ENCODE peak calls at places on chromosomes 6 and 20, in five cellular contexts. L is fibroblast of mammary gland, C is heart right ventricle, I is stomach, S is foreskin fibroblast. M is an unnamed sample.

GRCh38 chr6:133764011-133764812 is 124.7 kb upstream of the TCF21 start:
- DNase-seq in I (no peak), C (no peak), S (peak; percentile 54), L (peak; percentile 89), M (no peak)

GRCh38 chr6:30615958-30616810 is 859 bp downstream of the PPP1R10 start:
- DNase-seq in L (peak; percentile 40), C (no peak), I (no peak), S (no peak), M (peak; percentile 50)

GRCh38 chr6:54135665-54136370 is 24.6 kb downstream of the MLIP start:
- DNase-seq in C (no peak), L (peak; percentile 51), I (no peak), S (peak; percentile 2), M (no peak)

GRCh38 chr20:63055575-63056235 is 48.9 kb upstream of the BHLHE23 start:
- DNase-seq in I (no peak), S (no peak), C (no peak), L (no peak), M (no peak)

GRCh38 chr6:128822271-128822670 is 60.7 kb upstream of the LAMA2 start:
- DNase-seq in L (peak; percentile 25), S (peak; percentile 3), I (no peak), C (peak; percentile 12), M (no peak)

GRCh38 chr20:4152696-4153235 is 137.4 kb upstream of the RNF24 start:
- DNase-seq in S (no peak), I (no peak), L (peak; percentile 63), C (no peak), M (no peak)

GRCh38 chr6:89117285-89118108 is at the start of gene SRSF12:
- DNase-seq in L (no peak), S (peak; percentile 21), C (peak; percentile 13), I (peak; percentile 48), M (peak; percentile 52)

GRCh38 chr20:18632196-18632789 is 44.4 kb downstream of the DTD1 start:
- DNase-seq in S (peak; percentile 53), L (peak; percentile 64), I (peak; percentile 73), C (peak; percentile 53), M (peak; percentile 82)

GRCh38 chr6:35725721-35726438 is 11.0 kb upstream of the ARMC12 start:
- DNase-seq in I (peak; percentile 84), S (peak; percentile 85), L (peak; percentile 72), C (peak; percentile 13), M (no peak)

GRCh38 chr6:142885182-142885867 is 59.7 kb downstream of the HIVEP2 start:
- DNase-seq in S (peak; percentile 91), L (peak; percentile 99), I (no peak), C (peak; percentile 61), M (no peak)

GRCh38 chr6:32370510-32370909 is 1.2 kb downstream of the TSBP1 start:
- DNase-seq in L (peak; percentile 77), I (no peak), C (no peak), S (peak; percentile 22), M (no peak)

GRCh38 chr6:28838289-28838633 is 85.5 kb downstream of the TRIM27 start:
- DNase-seq in I (peak; percentile 72), L (peak; percentile 77), C (peak; percentile 32), S (peak; percentile 45), M (peak; percentile 35)

GRCh38 chr6:21402368-21402767 is 191.2 kb upstream of the SOX4 start:
- DNase-seq in I (no peak), C (no peak), L (peak; percentile 96), S (peak; percentile 4), M (no peak)

GRCh38 chr20:33790571-33790970 is 20.6 kb upstream of the CHMP4B start:
- DNase-seq in I (peak; percentile 42), C (no peak), L (no peak), S (no peak), M (no peak)

GRCh38 chr6:32087574-32088486 is 21.3 kb downstream of the TNXB start:
- DNase-seq in I (peak; percentile 93), S (peak; percentile 57), L (peak; percentile 67), C (peak; percentile 90), M (peak; percentile 79)

GRCh38 chr6:89239338-89239737 is 22.2 kb upstream of the GABRR1 start:
- DNase-seq in L (peak; percentile 8), C (no peak), S (no peak), I (no peak), M (no peak)

GRCh38 chr6:131400054-131400781 is 172.8 kb upstream of the ARG1 start:
- DNase-seq in S (peak; percentile 87), L (peak; percentile 93), C (no peak), I (no peak), M (no peak)

GRCh38 chr6:119310486-119311036 is 39.0 kb downstream of the MAN1A1 start:
- DNase-seq in S (peak; percentile 33), I (no peak), L (peak; percentile 41), C (no peak), M (peak; percentile 28)

GRCh38 chr6:7726416-7727149 is 684 bp downstream of the BMP6 start:
- DNase-seq in I (no peak), L (no peak), C (no peak), S (no peak), M (no peak)

GRCh38 chr20:14622796-14623195 is 285.4 kb upstream of the FLRT3 start:
- DNase-seq in L (peak; percentile 73), I (peak; percentile 32), S (peak; percentile 38), C (no peak), M (peak; percentile 48)

GRCh38 chr20:58017237-58017969 is 211.1 kb downstream of the ANKRD60 start:
- DNase-seq in C (no peak), I (peak; percentile 39), L (no peak), S (peak; percentile 79), M (no peak)

GRCh38 chr20:18056174-18057105 is 1.3 kb downstream of the OVOL2 start:
- DNase-seq in C (no peak), I (peak; percentile 64), L (no peak), S (peak; percentile 9), M (no peak)

GRCh38 chr20:51902933-51903332 is 100.6 kb upstream of the SALL4 start:
- DNase-seq in I (no peak), L (no peak), S (no peak), C (no peak), M (no peak)

GRCh38 chr6:56293756-56294155 is 46.4 kb upstream of the COL21A1 start:
- DNase-seq in S (no peak), C (no peak), L (no peak), I (no peak), M (no peak)

GRCh38 chr6:328184-328670 is 35.9 kb downstream of the DUSP22 start:
- DNase-seq in I (no peak), C (peak; percentile 36), L (peak; percentile 98), S (peak; percentile 84), M (no peak)

GRCh38 chr6:68225729-68226128 is 409.4 kb upstream of the ADGRB3 start:
- DNase-seq in C (no peak), S (no peak), I (no peak), L (no peak), M (no peak)

GRCh38 chr6:68229566-68229965 is 405.5 kb upstream of the ADGRB3 start:
- DNase-seq in L (no peak), C (no peak), S (peak; percentile 34), I (no peak), M (no peak)

GRCh38 chr6:68226460-68226859 is 408.6 kb upstream of the ADGRB3 start:
- DNase-seq in L (no peak), C (no peak), S (no peak), I (no peak), M (no peak)
- TF ChIP-seq CTCF in L (peak; percentile 21), C (no peak), S (no peak), I (no peak), M (peak; percentile 49)

GRCh38 chr6:125662301-125662700 is 87.1 kb upstream of the HEY2 start:
- DNase-seq in L (no peak), C (no peak), S (no peak), I (no peak), M (no peak)
- H3K4me3 ChIP-seq in L (no peak overlapping the region), C (no peak overlapping the region), S (no peak overlapping the region), I (no peak overlapping the region), M (no peak overlapping the region)

DNA sequence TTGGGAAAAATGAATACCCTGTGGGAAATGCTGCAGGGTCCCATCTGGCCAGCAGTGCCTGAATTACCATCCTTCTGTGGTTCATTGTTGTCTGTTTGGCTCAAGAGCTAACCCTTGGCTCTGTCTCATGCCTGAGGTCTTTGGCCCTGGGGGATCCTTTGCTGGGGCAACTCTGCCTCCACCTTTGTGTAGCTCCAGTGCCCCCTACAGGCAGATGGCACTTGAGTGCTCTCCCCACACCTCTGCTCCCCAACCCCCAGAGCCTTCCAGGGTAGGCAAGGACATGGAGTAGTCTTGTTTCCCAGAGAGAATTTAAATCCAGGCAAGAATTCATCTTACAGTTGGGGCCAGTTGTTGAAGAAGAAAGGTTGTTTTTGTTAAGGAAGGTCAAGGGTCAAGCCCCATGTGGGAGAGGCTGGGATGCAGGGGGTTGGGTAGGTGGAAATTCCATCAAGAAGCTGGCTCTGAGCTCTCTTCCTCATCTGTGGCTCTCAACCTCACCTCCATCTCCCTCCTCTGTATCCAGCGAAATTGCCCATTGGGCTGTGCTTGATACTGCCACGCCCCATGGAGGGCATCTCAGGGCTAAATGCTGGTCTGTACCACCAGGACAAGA is 44.2 kb downstream of the ZNF831 start:
- DNase-seq in L (peak; percentile 16), S (no peak), C (peak; percentile 61), I (peak; percentile 66), M (peak; percentile 68)
- TF ChIP-seq CTCF in L (peak; percentile 32), S (peak; percentile 26), C (peak; percentile 28), I (no peak), M (peak; percentile 67)

DNA sequence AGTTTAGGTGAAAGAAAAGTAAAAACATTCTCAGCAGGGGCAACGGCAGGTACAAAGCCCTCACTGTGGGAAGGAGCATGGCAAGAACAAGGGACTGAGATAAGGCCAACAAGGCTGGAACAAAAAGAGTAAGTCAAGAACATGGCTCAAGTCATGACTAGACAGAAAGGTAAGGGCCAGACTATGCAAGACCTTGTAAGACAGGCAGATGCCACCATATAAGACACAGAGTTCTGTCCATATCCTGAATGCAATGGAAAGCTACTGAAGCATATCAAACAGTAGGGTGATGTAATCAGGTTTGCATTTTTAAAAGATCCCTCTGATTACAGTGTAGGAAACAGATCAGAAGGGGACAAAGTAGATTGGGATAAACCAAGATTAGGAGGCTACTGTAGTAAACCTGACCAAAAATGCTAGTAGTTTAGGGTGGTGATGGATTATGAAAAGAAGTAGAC is 5.5 kb downstream of the REV3L start:
- DNase-seq in I (no peak), S (no peak), L (no peak), C (no peak), M (no peak)
- H3K4me3 ChIP-seq in I (no peak overlapping the region), S (peak overlapping the region; percentile 95), L (no peak overlapping the region), C (no peak overlapping the region), M (no peak overlapping the region)

DNA sequence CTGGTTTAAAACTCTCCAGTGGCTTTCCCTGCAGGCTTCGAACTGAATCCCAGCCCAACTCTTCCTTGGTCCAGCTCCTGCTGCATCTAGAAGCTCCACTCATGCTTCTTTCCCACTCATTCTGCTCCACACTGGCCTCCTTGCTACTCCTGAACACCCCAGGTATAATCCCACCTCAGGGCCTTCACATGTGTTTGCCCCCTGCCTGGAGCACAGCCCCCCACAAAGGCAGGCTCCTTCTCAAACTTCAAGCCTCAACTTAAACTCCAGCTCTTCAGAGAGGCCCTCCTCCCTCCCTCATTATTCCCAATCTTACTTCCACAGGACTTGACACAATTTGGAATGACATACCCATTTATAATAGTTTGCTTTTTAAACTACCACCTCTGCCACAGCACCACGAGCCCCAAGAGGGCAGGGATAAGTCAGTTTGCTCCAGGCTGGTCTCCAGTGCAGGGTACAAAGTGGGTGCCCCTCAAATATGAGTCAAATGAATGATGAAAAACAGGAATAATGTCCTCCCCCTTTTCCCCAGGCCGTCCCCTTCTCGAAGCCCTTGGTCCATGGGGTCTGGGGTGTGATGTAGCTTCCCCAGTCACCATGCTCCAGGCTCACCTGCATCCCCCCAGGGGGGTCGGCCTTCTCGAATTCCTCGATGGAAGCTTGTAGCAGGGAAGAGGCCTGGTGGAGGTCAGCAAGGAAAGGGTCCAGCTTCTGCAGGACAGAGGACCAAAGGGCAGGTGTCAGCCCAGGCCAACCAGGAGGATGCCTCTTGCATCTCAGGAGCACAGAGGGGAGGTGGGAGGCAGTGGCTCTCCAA is 37.4 kb downstream of the KIAA1755 start:
- DNase-seq in C (no peak), I (no peak), L (no peak), S (no peak), M (no peak)
- TF ChIP-seq CTCF in C (no peak), I (no peak), L (no peak), S (no peak), M (no peak)